ENCODE peak calls at places on chromosome 10, in four cellular contexts. One of them, this sample, is unnamed.

GRCh38 chr10:96400465-96400864 is 41.7 kb upstream of the OPALIN start:
- DNase-seq in K562: no peak
- DNase-seq in GM12891: no peak
- DNase-seq in GM12878: no peak
- DNase-seq in this sample: no peak

GRCh38 chr10:18238875-18239485 is 98.8 kb downstream of the CACNB2 start:
- DNase-seq in K562: peak
- DNase-seq in GM12891: no peak
- DNase-seq in GM12878: no peak
- DNase-seq in this sample: no peak

GRCh38 chr10:7445474-7446135 is 34.8 kb upstream of the SFMBT2 start:
- DNase-seq in K562: no peak
- DNase-seq in GM12891: no peak
- DNase-seq in GM12878: no peak
- DNase-seq in this sample: no peak

GRCh38 chr10:50561816-50562215 is 61.9 kb downstream of the SGMS1 start:
- DNase-seq in K562: peak
- DNase-seq in GM12891: no peak
- DNase-seq in GM12878: no peak
- DNase-seq in this sample: no peak

GRCh38 chr10:78445308-78445707 is 411.6 kb downstream of the RPS24 start:
- DNase-seq in K562: no peak
- DNase-seq in GM12891: no peak
- DNase-seq in GM12878: no peak
- DNase-seq in this sample: no peak

GRCh38 chr10:930415-931325 is 835 bp downstream of the LARP4B start:
- DNase-seq in K562: peak
- DNase-seq in GM12891: no peak
- DNase-seq in GM12878: no peak
- DNase-seq in this sample: peak

GRCh38 chr10:120012566-120012965 is 120.0 kb downstream of the SEC23IP start:
- DNase-seq in K562: no peak
- DNase-seq in GM12891: no peak
- DNase-seq in GM12878: no peak
- DNase-seq in this sample: no peak

GRCh38 chr10:26438534-26439269 is 561 bp downstream of the APBB1IP start:
- DNase-seq in K562: no peak
- DNase-seq in GM12891: peak
- DNase-seq in GM12878: no peak
- DNase-seq in this sample: no peak

GRCh38 chr10:126959906-126960685 is 54.9 kb downstream of the DOCK1 start:
- DNase-seq in K562: no peak
- DNase-seq in GM12891: no peak
- DNase-seq in GM12878: no peak
- DNase-seq in this sample: no peak

GRCh38 chr10:124005091-124005490 is 88.3 kb downstream of the CHST15 start:
- DNase-seq in K562: no peak
- DNase-seq in GM12891: no peak
- DNase-seq in GM12878: no peak
- DNase-seq in this sample: no peak

GRCh38 chr10:85594239-85594638 is 772.4 kb downstream of the GRID1 start:
- DNase-seq in K562: no peak
- DNase-seq in GM12891: no peak
- DNase-seq in GM12878: no peak
- DNase-seq in this sample: no peak

GRCh38 chr10:70603439-70603778 is 868 bp upstream of the PRF1 start:
- DNase-seq in K562: no peak
- DNase-seq in GM12891: no peak
- DNase-seq in GM12878: no peak
- DNase-seq in this sample: no peak

GRCh38 chr10:114401195-114401741 is 3.0 kb downstream of the AFAP1L2 start:
- DNase-seq in K562: no peak
- DNase-seq in GM12891: no peak
- DNase-seq in GM12878: no peak
- DNase-seq in this sample: no peak

GRCh38 chr10:130652964-130653578 is 516.9 kb downstream of the GLRX3 start:
- DNase-seq in K562: no peak
- DNase-seq in GM12891: no peak
- DNase-seq in GM12878: no peak
- DNase-seq in this sample: no peak

GRCh38 chr10:95503012-95503411 is 58.2 kb downstream of the SORBS1 start:
- DNase-seq in K562: no peak
- DNase-seq in GM12891: no peak
- DNase-seq in GM12878: no peak
- DNase-seq in this sample: no peak

GRCh38 chr10:48253970-48254657 is 20.4 kb downstream of the FRMPD2 start:
- DNase-seq in K562: no peak
- DNase-seq in GM12891: no peak
- DNase-seq in GM12878: no peak
- DNase-seq in this sample: no peak

GRCh38 chr10:102135956-102136526 is 3.2 kb downstream of the PPRC1 start:
- DNase-seq in K562: no peak
- DNase-seq in GM12891: no peak
- DNase-seq in GM12878: no peak
- DNase-seq in this sample: no peak

GRCh38 chr10:117004627-117005453 is at the start of gene SHTN1:
- DNase-seq in K562: peak
- DNase-seq in GM12891: peak
- DNase-seq in GM12878: no peak
- DNase-seq in this sample: peak

DNA sequence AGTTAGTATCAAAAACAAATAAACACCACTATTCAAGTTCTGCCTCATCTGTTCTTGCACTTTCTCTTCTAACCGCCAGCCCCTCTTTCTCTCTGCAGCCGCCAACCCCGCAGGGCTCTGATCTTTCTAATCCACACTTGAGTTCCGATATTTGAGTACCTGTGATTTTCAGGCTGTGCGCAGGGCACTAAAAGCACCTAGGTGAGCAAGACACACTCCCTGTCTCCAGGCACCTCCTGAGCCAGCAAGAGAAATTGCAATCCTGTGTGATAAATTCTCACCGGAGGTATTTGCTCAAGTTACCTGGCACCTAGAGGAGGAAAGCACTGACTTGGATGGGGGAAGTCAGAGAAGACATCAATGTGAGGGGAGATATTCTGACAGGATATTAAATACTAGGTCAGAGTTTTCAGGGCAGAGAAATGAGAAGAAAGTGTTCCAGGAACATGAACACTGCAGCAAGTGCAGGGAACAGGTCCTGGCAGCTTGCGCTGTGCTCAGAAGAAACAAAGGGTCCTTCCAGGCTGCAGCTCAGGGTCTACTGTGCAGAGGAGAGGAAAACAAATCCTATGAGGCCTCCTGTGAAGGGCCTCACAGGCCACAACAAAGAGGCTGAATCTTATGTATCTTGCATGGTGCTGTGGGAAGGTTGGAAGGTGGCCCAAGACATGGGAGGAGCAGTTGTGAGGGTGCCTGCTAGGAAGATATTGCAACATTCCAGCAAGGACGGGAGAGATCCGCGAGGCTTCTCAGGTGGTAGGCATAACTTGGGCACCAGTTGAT is 568.7 kb upstream of the MGMT start:
- DNase-seq in K562: no peak
- DNase-seq in GM12891: no peak
- DNase-seq in GM12878: no peak
- DNase-seq in this sample: no peak
- TF ChIP-seq SPI1 in K562: no peak
- TF ChIP-seq SPI1 in GM12891: no peak
- TF ChIP-seq SPI1 in GM12878: no peak
- TF ChIP-seq SPI1 in this sample: no peak

GRCh38 chr10:118751272-118751671 is 3.5 kb downstream of the CACUL1 start:
- DNase-seq in K562: no peak
- DNase-seq in GM12891: no peak
- DNase-seq in GM12878: no peak
- DNase-seq in this sample: no peak
- TF ChIP-seq SPI1 in K562: no peak
- TF ChIP-seq SPI1 in GM12891: no peak
- TF ChIP-seq SPI1 in GM12878: no peak
- TF ChIP-seq SPI1 in this sample: no peak

GRCh38 chr10:128105383-128105782 is 20.8 kb downstream of the MKI67 start:
- DNase-seq in K562: no peak
- DNase-seq in GM12891: no peak
- DNase-seq in GM12878: no peak
- DNase-seq in this sample: no peak
- TF ChIP-seq SPI1 in K562: no peak
- TF ChIP-seq SPI1 in GM12891: no peak
- TF ChIP-seq SPI1 in GM12878: no peak
- TF ChIP-seq SPI1 in this sample: no peak

GRCh38 chr10:84391326-84391725 is 62.9 kb downstream of the CCSER2 start:
- DNase-seq in K562: no peak
- DNase-seq in GM12891: no peak
- DNase-seq in GM12878: no peak
- DNase-seq in this sample: no peak
- TF ChIP-seq SPI1 in K562: no peak
- TF ChIP-seq SPI1 in GM12891: no peak
- TF ChIP-seq SPI1 in GM12878: no peak
- TF ChIP-seq SPI1 in this sample: no peak

DNA sequence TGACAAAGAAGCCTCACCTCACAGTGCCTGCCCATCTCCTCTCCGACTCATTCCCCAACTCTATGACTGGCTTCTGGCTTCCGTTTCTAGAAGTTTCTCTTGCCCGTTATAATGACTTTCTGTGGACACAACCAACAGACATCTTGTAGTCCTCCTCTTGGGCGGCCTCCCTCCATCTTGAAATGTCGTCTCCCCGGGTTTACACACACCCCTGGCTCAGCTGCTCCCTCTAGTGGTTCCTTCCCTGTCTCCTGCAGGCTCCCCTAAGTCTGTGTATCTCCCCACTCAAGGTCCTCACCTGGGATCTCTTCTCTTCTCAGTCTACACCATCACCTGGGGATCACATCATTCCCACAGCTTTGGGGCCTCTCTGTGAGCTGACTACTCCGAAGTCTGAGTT is 123.4 kb upstream of the NEBL start:
- DNase-seq in K562: peak
- DNase-seq in GM12891: peak
- DNase-seq in GM12878: peak
- DNase-seq in this sample: no peak
- TF ChIP-seq SPI1 in K562: no peak
- TF ChIP-seq SPI1 in GM12891: no peak
- TF ChIP-seq SPI1 in GM12878: no peak
- TF ChIP-seq SPI1 in this sample: no peak

DNA sequence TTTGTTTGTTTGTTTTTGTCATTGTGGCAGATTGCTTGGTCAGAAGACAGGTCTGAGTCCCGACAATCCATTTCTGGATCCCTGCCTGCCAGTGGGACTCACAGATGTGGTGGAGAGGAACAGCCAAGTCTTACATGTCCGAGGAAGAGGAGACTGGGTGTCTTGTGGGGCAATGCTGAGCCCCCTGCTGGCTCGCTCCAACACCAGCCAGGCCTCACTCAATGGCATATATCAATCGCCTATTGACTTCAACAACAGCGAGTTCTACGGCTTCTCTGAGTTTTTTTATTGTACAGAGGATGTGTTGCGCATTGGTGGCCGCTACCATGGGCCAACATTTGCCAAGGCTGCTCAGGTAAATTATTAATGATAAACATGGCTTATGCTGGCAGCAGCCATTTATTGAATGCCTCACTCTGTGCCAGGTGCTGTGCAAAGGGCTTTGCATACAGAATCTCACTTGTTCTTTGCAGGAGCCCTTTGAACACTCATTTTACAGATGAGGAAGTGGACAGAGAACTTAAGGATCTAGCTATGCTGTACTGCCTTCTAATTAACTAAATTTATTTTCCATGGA is 33.3 kb downstream of the COX15 start:
- DNase-seq in K562: no peak
- DNase-seq in GM12891: no peak
- DNase-seq in GM12878: no peak
- DNase-seq in this sample: no peak
- TF ChIP-seq SPI1 in K562: no peak
- TF ChIP-seq SPI1 in GM12891: no peak
- TF ChIP-seq SPI1 in GM12878: no peak
- TF ChIP-seq SPI1 in this sample: no peak